ENCODE peak calls at places on chromosomes 7 and 10, in four cellular contexts. R is HFFc6; B is activated CD4-positive, alpha-beta T cell treated with anti-CD3 and anti-CD28 coated beads, Interleukin-2, amount 10 ng/mL, durations not matched to agents 24 days and 14 days; X is mammary epithelial cell. E is an unnamed sample.

GRCh38 chr7:31253486-31253885 is 87.0 kb downstream of the NEUROD6 start:
- DNase-seq in X (no peak), B (no peak), R (no peak), E (no peak)

GRCh38 chr10:124671486-124672075 is 72.6 kb downstream of the FAM53B start:
- DNase-seq in X (peak; percentile 72), R (no peak), B (no peak), E (peak; percentile 66)

GRCh38 chr7:113783403-113783802 is 135.4 kb downstream of the PPP1R3A start:
- DNase-seq in B (no peak), R (no peak), X (no peak), E (no peak)

GRCh38 chr7:128437426-128438332 is 18.0 kb upstream of the HILPDA start:
- DNase-seq in X (no peak), R (no peak), B (no peak), E (no peak)

GRCh38 chr10:113487154-113487553 is 65.7 kb upstream of the HABP2 start:
- DNase-seq in X (no peak), R (no peak), B (no peak), E (no peak)

GRCh38 chr7:134245253-134245652 is 71.5 kb downstream of the SLC35B4 start:
- DNase-seq in X (no peak), B (no peak), R (no peak), E (no peak)

GRCh38 chr7:37081436-37081835 is 357.1 kb upstream of the AOAH start:
- DNase-seq in B (no peak), R (no peak), X (peak; percentile 23), E (no peak)

GRCh38 chr10:121152935-121153334 is 301.8 kb downstream of the WDR11 start:
- DNase-seq in B (no peak), X (peak; percentile 27), R (no peak), E (no peak)

GRCh38 chr10:74917481-74918077 is 91.2 kb downstream of the KAT6B start:
- DNase-seq in X (peak; percentile 92), R (peak; percentile 68), B (no peak), E (peak; percentile 53)

GRCh38 chr7:22083711-22084289 is 138.1 kb upstream of the CDCA7L start:
- DNase-seq in B (no peak), X (no peak), R (no peak), E (no peak)

GRCh38 chr10:96719850-96720421 is 378 bp downstream of the PIK3AP1 start:
- DNase-seq in B (peak; percentile 78), R (no peak), X (no peak), E (peak; percentile 49)

GRCh38 chr10:74363727-74364126 is 212.7 kb downstream of the ADK start:
- DNase-seq in B (no peak), R (no peak), X (no peak), E (no peak)

GRCh38 chr7:126485791-126486190 is 767.0 kb downstream of the GRM8 start:
- DNase-seq in R (no peak), X (no peak), B (no peak), E (no peak)

GRCh38 chr7:115178831-115179230 is 256.9 kb downstream of the MDFIC start:
- DNase-seq in R (no peak), B (no peak), X (no peak), E (peak; percentile 83)

GRCh38 chr7:46220066-46220630 is 299.1 kb upstream of the IGFBP3 start:
- DNase-seq in B (peak; percentile 20), X (peak; percentile 99), R (peak; percentile 13), E (peak; percentile 65)

GRCh38 chr7:17941171-17941490 is 837 bp upstream of the SNX13 start:
- DNase-seq in X (peak; percentile 30), B (no peak), R (no peak), E (no peak)

GRCh38 chr10:36679554-36679953 is 445.8 kb upstream of the ANKRD30A start:
- DNase-seq in R (no peak), B (no peak), X (no peak), E (no peak)

GRCh38 chr7:153628825-153629224 is 423.4 kb upstream of the DPP6 start:
- DNase-seq in B (no peak), R (no peak), X (no peak), E (no peak)

GRCh38 chr10:546971-547590 is 142.4 kb downstream of the DIP2C start:
- DNase-seq in X (peak; percentile 60), R (no peak), B (no peak), E (peak; percentile 33)

GRCh38 chr7:142689439-142690168 is 59.7 kb upstream of the PRSS1 start:
- DNase-seq in X (no peak), B (no peak), R (no peak), E (no peak)

GRCh38 chr7:836429-836828 is 4.2 kb downstream of the SUN1 start:
- DNase-seq in R (peak; percentile 45), B (no peak), X (peak; percentile 35), E (peak; percentile 47)

GRCh38 chr7:39741942-39742623 is 118.7 kb downstream of the RALA start:
- DNase-seq in X (peak; percentile 67), R (peak; percentile 17), B (peak; percentile 89), E (no peak)

GRCh38 chr7:1200045-1200444 is 32.6 kb upstream of the UNCX start:
- DNase-seq in X (no peak), R (no peak), B (no peak), E (peak; percentile 73)

GRCh38 chr7:128427289-128427891 is 17.6 kb upstream of the IMPDH1 start:
- DNase-seq in X (peak; percentile 37), B (peak; percentile 81), R (peak; percentile 43), E (peak; percentile 76)

GRCh38 chr7:46214526-46214925 is 293.5 kb upstream of the IGFBP3 start:
- DNase-seq in B (peak; percentile 41), X (no peak), R (no peak), E (no peak)

GRCh38 chr10:87925570-87925969 is 62.1 kb downstream of the PTEN start:
- DNase-seq in R (no peak), X (peak; percentile 24), B (no peak), E (peak; percentile 49)

GRCh38 chr10:62637249-62638061 is 167.1 kb upstream of the ADO start:
- DNase-seq in B (peak; percentile 92), R (peak; percentile 47), X (peak; percentile 89), E (no peak)

GRCh38 chr10:51109821-51110533 is 35.7 kb downstream of the PRKG1 start:
- DNase-seq in X (peak; percentile 60), R (peak; percentile 63), B (no peak), E (peak; percentile 1)

GRCh38 chr7:79770053-79770452 is 316.6 kb upstream of the MAGI2 start:
- DNase-seq in X (no peak), B (no peak), R (no peak), E (no peak)